ENCODE peak calls at places on chromosomes 16 and 17, in ten cellular contexts. T, B, W, G, N, O, D, C, I and S are unnamed samples.

GRCh38 chr16:56093055-56093454 is 98.2 kb upstream of the GNAO1 start:
- DNase-seq in T (no peak), W (no peak), I (no peak), D (no peak), N (no peak), C (peak), G (no peak), B (no peak), O (no peak), S (no peak)

GRCh38 chr16:57039148-57039812 is 49.9 kb downstream of the NLRC5 start:
- DNase-seq in T (peak), I (no peak), B (no peak), C (no peak), G (peak), D (no peak), O (no peak), W (no peak), N (no peak), S (no peak)

GRCh38 chr17:82752371-82753200 is 721 bp downstream of the TBCD start:
- DNase-seq in D (peak), G (no peak), O (no peak), W (no peak), B (no peak), N (peak), T (peak), I (peak), C (no peak), S (no peak)

GRCh38 chr17:7580631-7581554 is 1.5 kb downstream of the CD68 start:
- DNase-seq in B (no peak), O (no peak), T (no peak), D (no peak), C (peak), I (peak), G (no peak), N (no peak), W (no peak), S (no peak)

GRCh38 chr16:88651989-88652762 is 1.3 kb upstream of the CYBA start:
- DNase-seq in O (no peak), T (no peak), C (no peak), N (no peak), B (no peak), G (no peak), W (no peak), I (no peak), D (peak), S (no peak)

GRCh38 chr16:50702725-50703124 is 9.3 kb downstream of the NOD2 start:
- DNase-seq in O (no peak), C (peak), N (no peak), I (no peak), G (peak), T (no peak), W (no peak), D (no peak), B (no peak), S (no peak)

GRCh38 chr16:11005611-11005975 is 61.2 kb downstream of the CLEC16A start:
- DNase-seq in G (peak), T (peak), D (no peak), I (no peak), B (no peak), O (no peak), C (peak), N (no peak), W (no peak), S (no peak)

GRCh38 chr16:27779719-27780161 is 229.8 kb downstream of the KATNIP start:
- DNase-seq in D (no peak), G (no peak), T (peak), W (peak), B (peak), O (no peak), I (no peak), N (no peak), C (peak), S (peak)

GRCh38 chr17:75481194-75482059 is 25.0 kb downstream of the TMEM94 start:
- DNase-seq in G (no peak), I (no peak), N (no peak), T (no peak), D (no peak), C (no peak), O (no peak), B (no peak), W (no peak), S (peak)

GRCh38 chr16:2803545-2804195 is 5.4 kb downstream of the PRSS41 start:
- DNase-seq in T (no peak), O (no peak), W (no peak), I (no peak), N (no peak), C (no peak), B (no peak), D (no peak), G (no peak), S (no peak)

GRCh38 chr16:2528161-2529060 is 2.8 kb downstream of the CEMP1 start:
- DNase-seq in N (no peak), C (no peak), I (no peak), W (peak), D (no peak), T (no peak), O (no peak), B (no peak), G (no peak), S (no peak)

GRCh38 chr16:48426244-48427135 is 41.3 kb upstream of the SIAH1 start:
- DNase-seq in C (no peak), G (no peak), I (no peak), D (no peak), O (no peak), W (no peak), T (peak), N (no peak), B (no peak), S (no peak)

GRCh38 chr16:81730090-81731051 is 48.7 kb upstream of the PLCG2 start:
- DNase-seq in N (peak), C (peak), O (peak), W (peak), B (peak), D (peak), T (peak), G (peak), I (peak), S (peak)

GRCh38 chr16:74107795-74108610 is 188.6 kb upstream of the PSMD7 start:
- DNase-seq in C (peak), D (peak), G (no peak), I (no peak), W (peak), T (peak), B (peak), N (no peak), O (no peak), S (peak)

GRCh38 chr17:71441098-71441497 is 679.7 kb upstream of the SOX9 start:
- DNase-seq in N (no peak), B (peak), D (no peak), C (peak), I (no peak), G (peak), T (peak), O (no peak), W (no peak), S (no peak)

GRCh38 chr16:88566158-88566557 is 4.0 kb upstream of the ZC3H18 start:
- DNase-seq in B (no peak), N (no peak), G (peak), D (no peak), T (peak), O (no peak), I (no peak), W (no peak), C (peak), S (no peak)

GRCh38 chr17:51165680-51166197 is 472 bp upstream of the NME2 start:
- DNase-seq in G (no peak), T (no peak), N (peak), D (peak), C (peak), I (no peak), O (no peak), B (peak), W (no peak), S (peak)

GRCh38 chr17:69042308-69042707 is 18.4 kb downstream of the ABCA9 start:
- DNase-seq in D (no peak), B (no peak), N (no peak), W (no peak), C (no peak), I (no peak), T (no peak), G (no peak), O (no peak), S (no peak)
- H3K4me3 ChIP-seq in D (no peak), B (no peak), N (no peak), W (no peak), C (no peak), I (no peak), T (no peak), G (no peak), O (no peak), S (no peak)

DNA sequence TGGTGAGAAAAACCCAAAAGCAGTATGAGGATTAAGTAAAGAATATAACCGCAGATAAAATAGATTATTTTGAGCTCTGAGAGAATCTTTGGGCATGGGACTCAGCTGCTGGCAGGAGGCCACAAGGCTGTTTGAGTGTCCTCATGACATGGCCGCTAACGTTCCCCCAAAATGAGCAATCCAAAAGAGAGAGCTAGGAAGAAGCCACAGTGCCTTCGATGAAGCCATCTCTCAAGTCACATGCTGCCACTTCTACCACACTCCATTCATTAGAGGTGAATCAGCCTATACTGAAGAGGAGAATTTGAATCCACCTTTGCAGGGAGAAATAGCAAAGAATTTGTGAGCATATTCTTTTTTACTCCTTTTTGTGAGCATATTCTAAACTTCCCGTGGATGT is 34.2 kb downstream of the ANKFY1 start:
- DNase-seq in D (peak), B (peak), W (peak), T (peak), N (peak), C (peak), I (no peak), O (peak), G (no peak), S (no peak)
- H3K4me3 ChIP-seq in D (peak), B (no peak), W (no peak), T (no peak), N (peak), C (no peak), I (no peak), O (peak), G (no peak), S (no peak)

DNA sequence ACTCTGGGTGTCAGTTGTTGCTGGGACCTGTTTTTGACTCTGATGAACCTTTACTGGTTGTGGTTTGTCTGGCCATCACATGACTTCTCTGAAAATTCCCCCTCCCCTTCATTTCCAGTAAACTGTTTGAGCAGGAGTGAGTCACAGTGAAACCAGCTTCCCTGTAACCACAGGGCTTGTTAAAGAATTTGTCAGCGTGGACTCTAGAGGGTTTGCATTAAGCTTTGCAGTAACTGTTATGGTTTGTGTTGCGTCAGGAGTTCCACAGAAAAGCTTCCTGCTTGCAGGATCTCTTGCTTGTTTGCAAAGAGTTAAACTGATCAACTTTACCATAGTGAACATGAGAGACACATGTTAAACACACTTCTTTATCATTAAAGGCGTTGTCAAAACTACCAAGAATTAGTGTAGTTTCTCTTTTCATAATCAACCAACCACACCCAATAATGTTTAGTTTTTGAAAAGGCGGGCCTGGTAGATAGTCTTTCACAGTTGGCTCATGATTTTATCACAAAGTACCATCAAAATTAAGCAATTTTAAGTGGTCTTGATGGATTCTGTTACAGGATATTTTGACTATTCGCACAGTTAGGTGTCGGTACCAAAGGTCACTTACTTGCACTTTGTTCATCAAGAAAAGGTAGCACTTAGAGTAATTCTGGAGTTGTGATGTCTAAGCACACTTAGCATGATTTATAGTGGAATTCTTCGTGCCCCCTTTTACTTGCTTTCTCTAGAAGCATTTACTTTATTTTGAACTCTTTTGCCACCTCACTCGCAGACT is 79.3 kb downstream of the VMP1 start:
- DNase-seq in N (no peak), O (peak), T (peak), C (peak), B (peak), W (peak), D (peak), I (peak), G (peak), S (peak)
- H3K4me3 ChIP-seq in N (peak), O (peak), T (no peak), C (no peak), B (no peak), W (no peak), D (peak), I (peak), G (no peak), S (peak)

DNA sequence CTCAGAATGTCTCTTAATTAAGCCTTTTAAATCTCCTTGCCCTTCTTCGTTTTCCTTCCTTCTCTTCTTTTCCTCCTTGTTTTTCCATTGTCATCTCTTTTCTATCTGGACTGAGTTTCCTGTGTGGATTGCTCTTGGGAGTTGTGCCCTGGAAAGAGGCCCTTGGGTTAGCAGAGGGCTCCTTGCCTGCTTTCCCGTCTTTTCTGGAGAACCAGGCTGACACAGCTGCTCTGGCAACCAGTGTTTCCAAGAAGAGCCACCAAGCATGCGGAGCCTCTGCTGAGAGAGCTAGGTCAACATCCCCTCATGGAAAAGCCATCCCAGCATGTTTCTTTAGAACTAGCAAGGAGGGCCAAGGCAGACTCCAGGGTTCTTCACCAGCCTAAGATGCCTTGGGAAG is 75.4 kb downstream of the HLF start:
- DNase-seq in B (no peak), T (no peak), C (no peak), O (no peak), W (no peak), N (no peak), G (no peak), D (no peak), I (no peak), S (no peak)
- H3K4me3 ChIP-seq in B (no peak), T (no peak), C (no peak), O (no peak), W (no peak), N (no peak), G (no peak), D (no peak), I (no peak), S (no peak)

GRCh38 chr17:44655983-44656700 is at the start of gene MEIOC:
- DNase-seq in G (no peak), B (no peak), N (no peak), T (peak), W (no peak), O (no peak), C (no peak), I (no peak), D (no peak), S (no peak)
- H3K4me3 ChIP-seq in G (peak), B (no peak), N (peak), T (peak), W (peak), O (peak), C (no peak), I (no peak), D (no peak), S (no peak)

GRCh38 chr16:85002643-85003042 is 8.7 kb downstream of the ZDHHC7 start:
- DNase-seq in N (peak), O (no peak), D (peak), G (no peak), B (peak), T (no peak), I (no peak), C (no peak), W (no peak), S (no peak)
- H3K4me3 ChIP-seq in N (peak), O (no peak), D (no peak), G (no peak), B (no peak), T (no peak), I (no peak), C (no peak), W (no peak), S (no peak)

GRCh38 chr17:35752471-35752870 is 568 bp downstream of the GAS2L2 start:
- DNase-seq in W (no peak), O (no peak), T (no peak), C (no peak), N (no peak), I (no peak), B (no peak), G (no peak), D (no peak), S (no peak)

GRCh38 chr17:35748323-35748960 is 4.6 kb downstream of the GAS2L2 start:
- DNase-seq in W (peak), I (no peak), G (no peak), O (no peak), B (no peak), N (peak), T (peak), D (no peak), C (peak), S (no peak)

GRCh38 chr17:35748979-35749378 is 4.1 kb downstream of the GAS2L2 start:
- DNase-seq in G (no peak), D (no peak), I (no peak), W (no peak), O (no peak), N (no peak), B (no peak), C (no peak), T (no peak), S (no peak)

GRCh38 chr17:35749560-35750412 is 3.3 kb downstream of the GAS2L2 start:
- DNase-seq in B (no peak), N (no peak), W (no peak), C (peak), I (no peak), D (no peak), G (no peak), O (no peak), T (peak), S (no peak)

GRCh38 chr17:35750526-35751395 is 2.3 kb downstream of the GAS2L2 start:
- DNase-seq in B (no peak), I (no peak), T (no peak), D (no peak), O (no peak), W (no peak), N (no peak), G (no peak), C (peak), S (no peak)
- H3K4me3 ChIP-seq in B (no peak), I (no peak), T (no peak), D (no peak), O (no peak), W (no peak), N (no peak), G (no peak), C (no peak), S (no peak)

GRCh38 chr16:30923554-30924085 is at the start of gene FBXL19:
- DNase-seq in O (no peak), I (no peak), B (peak), N (peak), W (no peak), C (no peak), D (peak), T (no peak), G (no peak), S (peak)

GRCh38 chr16:30925646-30926332 is 2.4 kb downstream of the FBXL19 start:
- DNase-seq in C (no peak), I (no peak), O (no peak), W (no peak), N (no peak), B (no peak), T (no peak), D (no peak), G (no peak), S (no peak)

GRCh38 chr16:30926333-30926811 is 3.0 kb downstream of the FBXL19 start:
- DNase-seq in B (no peak), G (no peak), W (no peak), D (no peak), O (no peak), T (no peak), C (no peak), N (no peak), I (no peak), S (no peak)

GRCh38 chr16:30924086-30924714 is 828 bp downstream of the FBXL19 start:
- DNase-seq in B (peak), T (no peak), O (no peak), N (peak), D (no peak), I (no peak), C (no peak), W (no peak), G (no peak), S (no peak)

GRCh38 chr16:30924797-30925645 is 1.6 kb downstream of the FBXL19 start:
- DNase-seq in G (no peak), W (no peak), C (no peak), T (no peak), N (no peak), B (no peak), D (no peak), I (no peak), O (no peak), S (no peak)
- H3K4me3 ChIP-seq in G (peak), W (peak), C (peak), T (peak), N (peak), B (no peak), D (no peak), I (no peak), O (peak), S (peak)

DNA sequence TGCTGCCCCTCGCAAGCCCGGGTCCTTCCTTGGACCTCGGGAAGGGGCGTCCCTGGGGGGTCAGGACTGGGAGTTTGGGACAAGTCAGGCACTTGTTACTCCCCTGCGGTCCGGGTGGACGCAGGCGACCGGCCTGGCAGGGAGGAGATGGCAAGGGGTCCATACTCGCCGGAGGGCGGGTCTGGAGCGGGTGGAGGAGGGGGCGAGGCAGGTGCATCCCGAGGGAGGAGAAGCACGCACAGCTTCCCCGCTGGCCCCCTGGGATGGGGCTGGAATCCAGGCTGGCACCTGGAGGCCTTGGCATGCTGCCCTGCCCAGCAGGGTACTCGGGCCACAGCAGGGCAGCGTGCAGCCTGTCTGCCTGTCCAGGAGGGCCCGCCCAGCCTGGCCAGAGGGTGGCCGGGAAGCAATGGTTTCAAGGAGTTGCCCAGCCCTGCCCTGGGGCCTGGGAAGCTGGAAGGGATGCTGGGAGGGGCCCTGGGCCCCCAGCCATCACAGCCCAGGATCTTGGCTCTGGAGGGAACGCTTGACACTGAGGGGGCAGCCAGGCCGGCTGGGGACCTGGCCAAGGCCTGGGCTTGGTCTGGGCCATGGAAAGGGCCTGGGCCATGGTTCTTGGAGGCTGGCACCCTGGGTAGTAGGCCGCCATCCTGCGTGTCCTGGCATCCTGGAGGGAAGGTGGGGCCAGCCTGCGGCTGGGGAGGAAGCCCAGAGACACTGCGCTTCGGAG is 1.0 kb downstream of the GLIS2 start:
- DNase-seq in B (no peak), D (peak), W (peak), C (no peak), G (no peak), N (peak), T (no peak), O (no peak), I (no peak), S (no peak)
- H3K4me3 ChIP-seq in B (peak), D (peak), W (peak), C (peak), G (peak), N (peak), T (peak), O (peak), I (no peak), S (peak)

DNA sequence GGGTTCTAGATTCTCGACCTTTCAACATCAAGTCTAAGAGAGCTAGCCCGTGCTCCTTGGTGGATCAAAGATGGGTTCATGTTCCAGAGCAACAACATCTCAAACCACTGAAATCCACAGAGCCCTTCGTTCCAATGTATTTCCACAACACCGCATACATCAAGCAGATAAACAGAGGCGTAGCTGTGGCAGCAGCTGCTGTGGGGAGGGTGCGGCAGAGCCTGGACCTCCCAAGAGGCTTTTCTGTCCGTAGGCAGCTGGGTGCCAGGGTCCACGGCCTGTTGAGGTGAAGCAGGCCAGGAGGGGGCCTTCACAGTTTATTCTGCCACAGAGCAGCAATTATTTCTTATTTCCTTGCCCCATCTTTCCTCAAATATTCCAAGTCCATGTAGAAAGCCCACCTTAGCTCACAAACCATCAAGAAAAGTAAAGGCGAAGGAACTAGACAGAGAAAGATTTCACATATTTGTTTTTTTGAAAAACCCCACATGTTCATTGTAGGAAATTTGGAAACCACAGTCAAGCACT is 144.8 kb upstream of the FOXF1 start:
- DNase-seq in N (no peak), I (no peak), O (no peak), T (no peak), W (no peak), C (no peak), B (no peak), G (no peak), D (peak), S (no peak)
- H3K4me3 ChIP-seq in N (no peak), I (no peak), O (no peak), T (no peak), W (no peak), C (no peak), B (no peak), G (no peak), D (no peak), S (no peak)